ENCODE peak calls at places on chromosomes 4 and X, in nine cellular contexts. S is AG08395, A is SJSA1, K is A673, O is WTC11, L is anterior cingulate cortex, E is progenitor cell of endocrine pancreas, G is ACHN, N is astrocyte of the spinal cord. V is an unnamed sample.

GRCh38 chr4:175560628-175561027 is 251.4 kb downstream of the GPM6A start:
- DNase-seq in S (no peak), A (no peak), K (peak), O (no peak), L (no peak), E (no peak), G (peak), N (peak), V (no peak)

GRCh38 chrX:11470231-11470630 is 177.0 kb downstream of the AMELX start:
- DNase-seq in S (peak), A (no peak), K (no peak), O (no peak), L (no peak), E (no peak), G (no peak), N (peak), V (no peak)

GRCh38 chr4:89352541-89352940 is 44.9 kb upstream of the GPRIN3 start:
- DNase-seq in S (no peak), A (no peak), K (no peak), O (no peak), L (no peak), E (no peak), G (no peak), N (no peak), V (no peak)

GRCh38 chr4:120886183-120886582 is 36.3 kb downstream of the PRDM5 start:
- DNase-seq in S (no peak), A (no peak), K (no peak), O (no peak), L (no peak), E (no peak), G (no peak), N (no peak), V (no peak)

GRCh38 chrX:109742722-109743121 is 9.7 kb upstream of the ACSL4 start:
- DNase-seq in S (no peak), A (no peak), K (no peak), O (no peak), L (no peak), E (no peak), G (no peak), N (no peak), V (no peak)

GRCh38 chrX:119853449-119853848 is 686 bp upstream of the UPF3B start:
- DNase-seq in S (no peak), A (no peak), K (no peak), O (no peak), L (no peak), E (no peak), G (peak), N (no peak), V (no peak)

GRCh38 chrX:108019382-108019857 is 25.4 kb upstream of the VSIG1 start:
- DNase-seq in S (no peak), A (no peak), K (no peak), O (no peak), L (no peak), E (no peak), G (no peak), N (no peak), V (no peak)

GRCh38 chr4:2244947-2245786 is 3.2 kb upstream of the HAUS3 start:
- DNase-seq in S (no peak), A (no peak), K (peak), O (peak), L (no peak), E (no peak), G (no peak), N (no peak), V (peak)

GRCh38 chr4:154164931-154165839 is 326.4 kb downstream of the DCHS2 start:
- DNase-seq in S (peak), A (peak), K (no peak), O (no peak), L (no peak), E (no peak), G (no peak), N (peak), V (no peak)

GRCh38 chrX:8867454-8867853 is 66.3 kb upstream of the FAM9A start:
- DNase-seq in S (no peak), A (no peak), K (no peak), O (no peak), L (no peak), E (no peak), G (no peak), N (no peak), V (no peak)

GRCh38 chr4:106344324-106344970 is 24.1 kb downstream of the GIMD1 start:
- DNase-seq in S (peak), A (no peak), K (peak), O (no peak), L (no peak), E (no peak), G (peak), N (peak), V (peak)

GRCh38 chr4:168177546-168178149 is 85.3 kb downstream of the ANXA10 start:
- DNase-seq in S (no peak), A (no peak), K (no peak), O (no peak), L (no peak), E (no peak), G (peak), N (no peak), V (peak)

GRCh38 chr4:18391370-18391728 is 369.8 kb upstream of the LCORL start:
- DNase-seq in S (no peak), A (no peak), K (no peak), O (no peak), L (no peak), E (no peak), G (no peak), N (no peak), V (no peak)

GRCh38 chrX:57445046-57445445 is 146.8 kb upstream of the ZXDB start:
- DNase-seq in S (no peak), A (no peak), K (no peak), O (no peak), L (no peak), E (no peak), G (no peak), N (no peak), V (no peak)

GRCh38 chrX:80430826-80431501 is 10.7 kb downstream of the TENT5D start:
- DNase-seq in S (no peak), A (no peak), K (peak), O (peak), L (no peak), E (no peak), G (peak), N (no peak), V (no peak)

GRCh38 chrX:131828482-131828881 is 194.6 kb upstream of the STK26 start:
- DNase-seq in S (no peak), A (no peak), K (no peak), O (no peak), L (no peak), E (no peak), G (no peak), N (no peak), V (no peak)

GRCh38 chr4:55948726-55949479 is at the start of gene CEP135:
- DNase-seq in S (peak), A (peak), K (peak), O (peak), L (peak), E (peak), G (peak), N (peak), V (peak)

GRCh38 chr4:156085073-156085472 is 131.4 kb upstream of the CTSO start:
- DNase-seq in S (no peak), A (no peak), K (no peak), O (no peak), L (no peak), E (no peak), G (no peak), N (no peak), V (no peak)

GRCh38 chr4:111933703-111934102 is 211.6 kb upstream of the FAM241A start:
- DNase-seq in S (no peak), A (no peak), K (no peak), O (no peak), L (no peak), E (no peak), G (no peak), N (no peak), V (no peak)

GRCh38 chrX:135520022-135520552 is 373 bp upstream of the INTS6L start:
- DNase-seq in S (peak), A (no peak), K (peak), O (no peak), L (no peak), E (no peak), G (peak), N (no peak), V (no peak)

GRCh38 chr4:132123870-132124623 is 1025.0 kb upstream of the PCDH10 start:
- DNase-seq in S (no peak), A (no peak), K (no peak), O (peak), L (no peak), E (no peak), G (no peak), N (peak), V (no peak)

GRCh38 chrX:10457092-10457491 is 163.3 kb downstream of the MID1 start:
- DNase-seq in S (peak), A (no peak), K (no peak), O (no peak), L (no peak), E (no peak), G (no peak), N (no peak), V (no peak)

GRCh38 chrX:21986596-21986995 is 45.5 kb upstream of the PHEX start:
- DNase-seq in S (peak), A (no peak), K (no peak), O (no peak), L (no peak), E (no peak), G (no peak), N (no peak), V (no peak)

GRCh38 chr4:142419712-142420111 is 426.4 kb downstream of the INPP4B start:
- DNase-seq in S (no peak), A (no peak), K (no peak), O (no peak), L (no peak), E (no peak), G (no peak), N (no peak), V (no peak)

GRCh38 chr4:1171306-1172227 is 816 bp downstream of the SPON2 start:
- DNase-seq in S (no peak), A (no peak), K (no peak), O (peak), L (no peak), E (no peak), G (no peak), N (no peak), V (no peak)

GRCh38 chr4:659851-660250 is 14.2 kb downstream of the ATP5ME start:
- DNase-seq in S (no peak), A (no peak), K (no peak), O (no peak), L (no peak), E (no peak), G (no peak), N (no peak), V (no peak)

GRCh38 chrX:130555341-130555740 is 153.6 kb downstream of the RBMX2 start:
- DNase-seq in S (peak), A (no peak), K (no peak), O (no peak), L (no peak), E (no peak), G (no peak), N (no peak), V (no peak)

GRCh38 chr4:16032871-16033505 is 50.8 kb downstream of the PROM1 start:
- DNase-seq in S (no peak), A (peak), K (peak), O (no peak), L (no peak), E (no peak), G (no peak), N (no peak), V (no peak)